ENCODE peak calls at places on chromosomes 4 and X, in nine cellular contexts. L is astrocyte of the hippocampus; N is NCI-H524; W is stimulated activated CD4-positive, alpha-beta T cell treated with anti-CD3 and anti-CD28 coated beads, Interleukin-1b, Interleukin-23, amount 100 ng/mL, for 24 hours; V is HTR-8/SVneo; G is H54; H is T-helper 2 cell; Q is H1; S is substantia nigra. R is an unnamed sample.

GRCh38 chr4:180828455-180829018 is 1414.7 kb upstream of the TENM3 start:
- DNase-seq in L (peak), N (peak), W (no peak), V (peak), G (no peak), H (no peak), Q (no peak), S (peak), R (no peak)

GRCh38 chr4:17781831-17782287 is 438 bp upstream of the FAM184B start:
- DNase-seq in L (no peak), N (no peak), W (no peak), V (no peak), G (no peak), H (no peak), Q (no peak), S (no peak), R (no peak)

GRCh38 chrX:7074135-7074907 is 73.2 kb upstream of the STS start:
- DNase-seq in L (no peak), N (no peak), W (no peak), V (no peak), G (no peak), H (no peak), Q (no peak), S (no peak), R (no peak)

GRCh38 chr4:168540086-168540864 is 43.4 kb downstream of the PALLD start:
- DNase-seq in L (peak), N (no peak), W (no peak), V (peak), G (no peak), H (no peak), Q (no peak), S (no peak), R (no peak)

GRCh38 chrX:104670051-104670450 is 104.1 kb downstream of the IL1RAPL2 start:
- DNase-seq in L (no peak), N (no peak), W (no peak), V (no peak), G (no peak), H (no peak), Q (no peak), S (no peak), R (no peak)

GRCh38 chrX:98962996-98963395 is 1447.1 kb downstream of the PCDH19 start:
- DNase-seq in L (no peak), N (no peak), W (no peak), V (no peak), G (no peak), H (no peak), Q (no peak), S (no peak), R (no peak)

GRCh38 chrX:119228506-119229290 is 7.4 kb upstream of the PGRMC1 start:
- DNase-seq in L (peak), N (no peak), W (no peak), V (no peak), G (peak), H (no peak), Q (no peak), S (no peak), R (no peak)

GRCh38 chr4:177308842-177309524 is 691 bp upstream of the NEIL3 start:
- DNase-seq in L (no peak), N (no peak), W (no peak), V (no peak), G (no peak), H (no peak), Q (no peak), S (no peak), R (no peak)

GRCh38 chr4:159048166-159048886 is 54.6 kb upstream of the RAPGEF2 start:
- DNase-seq in L (peak), N (no peak), W (no peak), V (peak), G (peak), H (no peak), Q (no peak), S (peak), R (peak)

GRCh38 chr4:134747108-134747805 is 545.7 kb upstream of the PABPC4L start:
- DNase-seq in L (peak), N (no peak), W (no peak), V (peak), G (no peak), H (no peak), Q (no peak), S (no peak), R (no peak)

GRCh38 chr4:152957437-152958185 is 21.5 kb downstream of the FHDC1 start:
- DNase-seq in L (no peak), N (no peak), W (no peak), V (no peak), G (no peak), H (no peak), Q (no peak), S (no peak), R (no peak)

GRCh38 chr4:154329268-154329858 is 162.2 kb downstream of the DCHS2 start:
- DNase-seq in L (peak), N (no peak), W (no peak), V (no peak), G (no peak), H (no peak), Q (no peak), S (no peak), R (no peak)

GRCh38 chr4:26431461-26432165 is 58.7 kb downstream of the CCKAR start:
- DNase-seq in L (no peak), N (no peak), W (no peak), V (no peak), G (no peak), H (no peak), Q (no peak), S (no peak), R (no peak)

GRCh38 chrX:15512401-15512965 is 11.9 kb downstream of the BMX start:
- DNase-seq in L (no peak), N (no peak), W (no peak), V (no peak), G (no peak), H (no peak), Q (no peak), S (no peak), R (no peak)

GRCh38 chr4:147772459-147772969 is 40.6 kb downstream of the ARHGAP10 start:
- DNase-seq in L (peak), N (no peak), W (no peak), V (peak), G (peak), H (no peak), Q (no peak), S (no peak), R (peak)

GRCh38 chr4:1767770-1768366 is 25.2 kb upstream of the FGFR3 start:
- DNase-seq in L (peak), N (no peak), W (no peak), V (peak), G (no peak), H (no peak), Q (peak), S (no peak), R (peak)

GRCh38 chr4:1177274-1178141 is 5.1 kb upstream of the SPON2 start:
- DNase-seq in L (peak), N (no peak), W (no peak), V (no peak), G (no peak), H (no peak), Q (no peak), S (no peak), R (no peak)

GRCh38 chrX:30309139-30309571 is at the start of gene NR0B1:
- DNase-seq in L (peak), N (peak), W (no peak), V (no peak), G (no peak), H (no peak), Q (peak), S (no peak), R (peak)

GRCh38 chr4:165207016-165207430 is 338 bp upstream of the KLHL2 start:
- DNase-seq in L (peak), N (no peak), W (no peak), V (peak), G (no peak), H (no peak), Q (no peak), S (peak), R (no peak)

GRCh38 chr4:68466185-68466584 is 18.9 kb downstream of the TMPRSS11E start:
- DNase-seq in L (peak), N (no peak), W (no peak), V (peak), G (peak), H (no peak), Q (no peak), S (no peak), R (no peak)

GRCh38 chr4:3283483-3283882 is 9.3 kb upstream of the RGS12 start:
- DNase-seq in L (no peak), N (no peak), W (no peak), V (no peak), G (no peak), H (no peak), Q (no peak), S (no peak), R (no peak)

R was measured in NCI-H1930.